ENCODE peak calls at places on chromosome 21, in four cellular contexts. A is choroid plexus epithelial cell, L is uterus, Z is testis. F is an unnamed sample.

GRCh38 chr21:16509466-16509865 is 779.7 kb downstream of the USP25 start:
- DNase-seq in A (peak; percentile 16), L (no peak), Z (no peak), F (no peak)

GRCh38 chr21:32412162-32412997 is at the start of gene EVA1C:
- DNase-seq in A (peak; percentile 49), L (peak; percentile 77), Z (peak; percentile 60), F (peak; percentile 52)

GRCh38 chr21:35212393-35213127 is 163.5 kb upstream of the RUNX1 start:
- DNase-seq in A (no peak), L (no peak), Z (no peak), F (no peak)

GRCh38 chr21:31781737-31782136 is 49.8 kb upstream of the SCAF4 start:
- DNase-seq in A (peak; percentile 73), L (no peak), Z (peak; percentile 70), F (peak; percentile 57)

GRCh38 chr21:31382060-31382459 is 38.0 kb upstream of the TIAM1 start:
- DNase-seq in A (no peak), L (no peak), Z (no peak), F (no peak)

GRCh38 chr21:15430577-15430976 is 299.2 kb upstream of the USP25 start:
- DNase-seq in A (no peak), L (no peak), Z (no peak), F (no peak)

GRCh38 chr21:31397515-31397926 is 53.5 kb upstream of the TIAM1 start:
- DNase-seq in A (no peak), L (no peak), Z (peak; percentile 55), F (no peak)

GRCh38 chr21:39048064-39048463 is 135.2 kb downstream of the PSMG1 start:
- DNase-seq in A (peak; percentile 56), L (no peak), Z (no peak), F (no peak)

GRCh38 chr21:31874817-31875216 is 2.0 kb downstream of the HUNK start:
- DNase-seq in A (no peak), L (peak; percentile 19), Z (no peak), F (no peak)

GRCh38 chr21:16358021-16358420 is 628.2 kb downstream of the USP25 start:
- DNase-seq in A (peak; percentile 6), L (no peak), Z (no peak), F (no peak)

GRCh38 chr21:15682182-15682895 is 47.4 kb upstream of the USP25 start:
- DNase-seq in A (peak; percentile 91), L (no peak), Z (no peak), F (no peak)

GRCh38 chr21:35139382-35139715 is 90.2 kb upstream of the RUNX1 start:
- DNase-seq in A (no peak), L (no peak), Z (no peak), F (no peak)

GRCh38 chr21:15788847-15789548 is 59.2 kb downstream of the USP25 start:
- DNase-seq in A (peak; percentile 91), L (no peak), Z (no peak), F (no peak)

GRCh38 chr21:43778469-43779335 is 2.6 kb upstream of the CSTB start:
- DNase-seq in A (peak; percentile 83), L (no peak), Z (peak; percentile 72), F (no peak)

GRCh38 chr21:36030581-36031189 is 29.6 kb downstream of the SETD4 start:
- DNase-seq in A (no peak), L (no peak), Z (no peak), F (peak; percentile 43)

GRCh38 chr21:39923441-39923840 is 56.2 kb downstream of the PCP4 start:
- DNase-seq in A (no peak), L (no peak), Z (no peak), F (no peak)

GRCh38 chr21:39710866-39711265 is 34.1 kb upstream of the IGSF5 start:
- DNase-seq in A (no peak), L (no peak), Z (no peak), F (no peak)

GRCh38 chr21:33587792-33588484 is 546 bp downstream of the DONSON start:
- DNase-seq in A (peak; percentile 37), L (peak; percentile 41), Z (peak; percentile 48), F (peak; percentile 25)

GRCh38 chr21:14833952-14834351 is 230.8 kb downstream of the NRIP1 start:
- DNase-seq in A (no peak), L (no peak), Z (no peak), F (no peak)

GRCh38 chr21:38057626-38058025 is 141.4 kb upstream of the KCNJ6 start:
- DNase-seq in A (no peak), L (no peak), Z (no peak), F (no peak)

GRCh38 chr21:38903578-38904193 is 98.0 kb downstream of the ETS2 start:
- DNase-seq in A (no peak), L (no peak), Z (no peak), F (no peak)

GRCh38 chr21:43697758-43698643 is 20.9 kb upstream of the PDXK start:
- DNase-seq in A (peak; percentile 74), L (no peak), Z (no peak), F (no peak)

GRCh38 chr21:34912022-34912933 is 136.8 kb downstream of the RUNX1 start:
- DNase-seq in A (peak; percentile 30), L (no peak), Z (no peak), F (no peak)

GRCh38 chr21:38948377-38948776 is 142.6 kb downstream of the ETS2 start:
- DNase-seq in A (no peak), L (no peak), Z (no peak), F (no peak)

GRCh38 chr21:15752763-15753407 is 23.1 kb downstream of the USP25 start:
- DNase-seq in A (no peak), L (no peak), Z (no peak), F (no peak)

GRCh38 chr21:32308696-32309095 is 10.0 kb downstream of the MRAP start:
- DNase-seq in A (no peak), L (no peak), Z (no peak), F (peak; percentile 65)

GRCh38 chr21:24272527-24272938 is 1334.7 kb downstream of the MRPL39 start:
- DNase-seq in A (no peak), L (no peak), Z (no peak), F (no peak)

GRCh38 chr21:45498646-45499000 is 43.6 kb downstream of the SLC19A1 start:
- DNase-seq in A (no peak), L (peak; percentile 12), Z (no peak), F (no peak)

GRCh38 chr21:45496968-45497845 is 45.0 kb downstream of the SLC19A1 start:
- DNase-seq in A (no peak), L (peak; percentile 14), Z (peak; percentile 36), F (no peak)

GRCh38 chr21:45496151-45496967 is 45.9 kb downstream of the SLC19A1 start:
- DNase-seq in A (no peak), L (no peak), Z (no peak), F (no peak)

GRCh38 chr21:45499201-45499750 is 43.0 kb downstream of the SLC19A1 start:
- DNase-seq in A (no peak), L (peak; percentile 12), Z (no peak), F (no peak)

DNA sequence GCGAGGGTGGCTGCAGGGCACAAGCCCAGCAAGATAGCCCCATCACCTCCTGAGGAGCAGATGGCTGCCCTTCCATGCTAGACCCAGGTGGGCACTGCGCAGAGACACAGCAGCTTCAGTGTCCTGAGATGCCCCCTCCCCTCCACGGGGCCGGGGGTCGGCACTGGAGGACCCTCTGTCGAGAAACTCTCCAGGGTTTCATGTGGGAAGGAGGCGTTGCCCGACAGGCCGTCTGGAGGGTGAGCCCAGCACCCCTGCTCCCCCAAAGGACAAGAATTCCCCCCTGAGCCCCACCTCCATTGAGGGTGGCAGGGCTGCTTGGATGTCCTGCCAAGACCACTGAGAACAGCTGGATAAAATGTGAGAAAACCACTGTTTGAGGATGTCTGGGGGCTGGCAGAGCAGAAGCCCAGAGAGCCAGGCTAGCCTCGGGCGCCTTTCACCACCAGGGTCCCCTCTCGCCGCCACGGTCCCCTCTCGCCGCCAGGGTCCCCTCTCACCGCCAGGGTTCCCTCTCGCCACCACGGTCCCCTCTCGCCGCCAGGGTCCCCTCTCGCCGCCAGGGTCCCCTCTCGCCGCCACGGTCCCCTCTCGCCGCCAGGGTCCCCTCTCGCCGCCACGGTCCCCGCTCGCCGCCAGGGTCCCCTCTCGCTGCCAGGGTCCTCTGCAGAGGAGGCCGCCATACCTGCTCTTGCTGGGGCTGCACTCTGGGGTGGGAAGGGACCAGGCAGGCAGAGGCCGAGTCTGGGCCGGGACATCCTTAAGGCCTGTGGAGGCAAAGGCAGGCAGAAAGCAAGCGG is 44.2 kb downstream of the SLC19A1 start:
- DNase-seq in A (no peak), L (peak; percentile 13), Z (no peak), F (peak; percentile 8)
- H3K4me3 ChIP-seq in A (no peak overlapping the region), L (no peak overlapping the region), Z (no peak overlapping the region), F (no peak overlapping the region)

GRCh38 chr21:29117372-29117955 is 13.0 kb upstream of the MAP3K7CL start:
- DNase-seq in A (no peak), L (no peak), Z (no peak), F (no peak)
- H3K4me3 ChIP-seq in A (no peak overlapping the region), L (no peak overlapping the region), Z (no peak overlapping the region), F (no peak overlapping the region)

DNA sequence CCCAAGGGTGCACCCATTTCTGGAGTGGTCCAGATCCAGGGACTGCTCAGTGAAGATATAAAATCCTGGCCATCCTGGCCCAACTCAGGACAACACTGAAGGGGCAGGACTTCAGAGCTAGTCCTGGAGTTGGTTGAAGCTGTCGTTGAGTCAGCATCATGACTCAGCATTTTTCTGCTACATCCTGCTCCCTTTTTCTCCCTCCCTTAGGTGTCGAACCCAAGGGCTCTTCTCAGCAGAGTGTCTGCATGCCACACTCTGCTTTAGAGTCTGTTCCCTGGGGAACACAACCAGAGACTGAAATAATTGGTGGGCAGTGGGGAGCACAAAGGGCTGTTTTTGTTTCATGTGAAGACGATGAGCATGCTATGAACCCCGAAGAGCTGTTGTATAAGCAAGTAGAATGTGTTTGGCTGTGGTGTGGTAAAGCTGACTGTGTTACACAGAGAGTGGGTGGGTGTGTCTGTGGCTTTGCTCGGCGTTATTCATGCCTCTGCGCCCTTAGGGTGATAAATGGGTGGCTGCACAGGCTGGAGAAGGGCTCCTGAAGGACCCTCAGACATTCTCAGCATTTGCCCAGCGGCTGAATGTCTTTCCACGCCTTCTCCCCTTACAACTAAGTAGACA is 167.2 kb downstream of the CYYR1 start:
- DNase-seq in A (peak; percentile 87), L (no peak), Z (no peak), F (peak; percentile 15)
- H3K4me3 ChIP-seq in A (peak overlapping the region; percentile 25), L (no peak overlapping the region), Z (no peak overlapping the region), F (no peak overlapping the region)

GRCh38 chr21:26565546-26565945 is 7.5 kb downstream of the CYYR1 start:
- DNase-seq in A (no peak), L (no peak), Z (no peak), F (no peak)

GRCh38 chr21:26572668-26573381 is at the start of gene CYYR1:
- DNase-seq in A (peak; percentile 12), L (no peak), Z (peak; percentile 21), F (peak; percentile 58)

GRCh38 chr21:26572026-26572425 is 1.1 kb downstream of the CYYR1 start:
- DNase-seq in A (no peak), L (no peak), Z (no peak), F (no peak)

GRCh38 chr21:26565105-26565504 is 8.0 kb downstream of the CYYR1 start:
- DNase-seq in A (no peak), L (no peak), Z (no peak), F (no peak)

DNA sequence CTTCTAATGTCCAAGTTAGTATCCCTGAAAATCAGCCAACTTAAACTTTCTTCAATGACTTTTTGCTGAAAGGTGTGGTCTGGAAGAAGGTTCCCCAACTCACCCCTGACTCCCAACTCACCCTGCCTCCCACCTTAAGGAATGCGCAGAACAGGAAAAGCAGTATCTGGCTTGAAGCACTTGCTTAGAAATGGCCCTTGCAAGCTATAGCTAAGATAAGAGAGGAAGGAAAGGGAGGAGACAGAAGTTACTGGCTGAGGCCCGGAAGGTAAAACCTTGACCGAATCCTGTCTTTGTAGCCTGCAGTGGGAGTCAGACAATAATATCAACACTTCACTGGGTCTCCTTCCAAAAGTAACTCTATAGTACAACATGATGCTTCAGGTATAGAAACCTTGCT is 2.9 kb downstream of the CYYR1 start:
- DNase-seq in A (no peak), L (no peak), Z (no peak), F (peak; percentile 19)
- H3K4me3 ChIP-seq in A (no peak overlapping the region), L (no peak overlapping the region), Z (no peak overlapping the region), F (peak overlapping the region; percentile 75)